ENCODE peak calls at places on chromosomes 6 and 20, in six cellular contexts. Z is sigmoid colon; B is K562; Q is EL; C is mesothelial cell of epicardium; Y is activated T-helper 1 cell treated with anti-CD3 and anti-CD28 coated beads, Interleukin-12 subunit alpha, Interleukin-12 subunit beta, Interleukin-2, Interleukin-4 antibody, amounts not matched to agents 30 ng/mL and 10 ng/mL and 1 ng/mL, durations not matched to agents 14 hours and 24 hours and 36 hours. N is an unnamed sample.

GRCh38 chr20:16692442-16692841 is 37.4 kb upstream of the SNRPB2 start:
- DNase-seq in Q (no peak), C (no peak), Z (no peak), Y (no peak), B (no peak), N (no peak)

GRCh38 chr20:5652626-5653573 is 97.3 kb upstream of the SHLD1 start:
- DNase-seq in Y (no peak), B (no peak), C (no peak), Q (peak), Z (no peak), N (peak)

GRCh38 chr6:82067021-82067420 is 180.5 kb downstream of the IBTK start:
- DNase-seq in Q (no peak), Z (no peak), Y (no peak), C (no peak), B (no peak), N (no peak)

GRCh38 chr6:1388081-1388926 is 1.1 kb upstream of the FOXF2 start:
- DNase-seq in B (no peak), Z (no peak), Q (peak), C (no peak), Y (no peak), N (no peak)

GRCh38 chr20:7015257-7015656 is 247.8 kb downstream of the BMP2 start:
- DNase-seq in C (no peak), B (no peak), Z (no peak), Q (no peak), Y (no peak), N (no peak)

GRCh38 chr6:53441035-53441493 is 92.3 kb upstream of the ELOVL5 start:
- DNase-seq in Q (peak), B (no peak), Z (no peak), C (no peak), Y (no peak), N (no peak)

GRCh38 chr20:43516251-43516824 is 8.8 kb downstream of the L3MBTL1 start:
- DNase-seq in Z (no peak), C (no peak), B (no peak), Y (no peak), Q (no peak), N (no peak)

GRCh38 chr20:58670659-58671058 is 19.6 kb downstream of the STX16 start:
- DNase-seq in Y (no peak), Q (no peak), B (no peak), Z (no peak), C (no peak), N (no peak)

GRCh38 chr20:1328680-1329330 is at the start of gene SDCBP2:
- DNase-seq in B (no peak), Y (no peak), Z (peak), C (no peak), Q (no peak), N (no peak)

GRCh38 chr20:11846131-11846530 is 71.6 kb upstream of the BTBD3 start:
- DNase-seq in C (no peak), B (no peak), Q (no peak), Y (no peak), Z (no peak), N (no peak)

GRCh38 chr6:95515975-95516374 is 61.4 kb upstream of the MANEA start:
- DNase-seq in Y (no peak), C (no peak), B (no peak), Z (no peak), Q (no peak), N (no peak)

GRCh38 chr6:27168586-27169443 is 78.7 kb upstream of the PRSS16 start:
- DNase-seq in Q (peak), Z (no peak), B (no peak), C (no peak), Y (no peak), N (peak)

N was measured in BJ.